ENCODE peak calls at places on chromosomes 2 and 18, in seven cellular contexts. P is left ventricle myocardium inferior, H is right lobe of liver, K is body of pancreas, V is H9, E is prostate gland, R is keratinocyte. C is an unnamed sample. For H3K9me3, the result is how much of the 10 kb centered on the place peaks cover.

GRCh38 chr2:205627085-205627484 is 55.2 kb upstream of the NRP2 start:
- DNase-seq in H (no peak), K (no peak), E (no peak), V (no peak), R (no peak), P (no peak), C (no peak)

GRCh38 chr2:96819101-96819875 is 3.2 kb downstream of the CNNM3 start:
- DNase-seq in V (peak), H (peak), P (peak), R (no peak), E (no peak), K (peak), C (peak)

GRCh38 chr2:239154971-239155805 is 245.6 kb downstream of the HDAC4 start:
- DNase-seq in K (no peak), H (peak), E (no peak), V (peak), P (peak), R (no peak), C (peak)

GRCh38 chr2:209986405-209986804 is 16.0 kb upstream of the RPE start:
- DNase-seq in P (no peak), K (no peak), R (no peak), V (no peak), H (no peak), E (no peak), C (no peak)

GRCh38 chr18:53764086-53764485 is 460.4 kb downstream of the MBD2 start:
- DNase-seq in V (no peak), H (no peak), K (no peak), P (no peak), R (no peak), E (no peak), C (no peak)

GRCh38 chr2:53131416-53131815 is 636.2 kb upstream of the CHAC2 start:
- DNase-seq in V (no peak), P (no peak), K (no peak), R (peak), E (no peak), H (no peak), C (no peak)

GRCh38 chr2:157427003-157427921 is 16.6 kb downstream of the CYTIP start:
- DNase-seq in E (no peak), P (no peak), K (no peak), H (no peak), V (no peak), R (no peak), C (no peak)

GRCh38 chr2:149657393-149657792 is 69.8 kb upstream of the MMADHC start:
- DNase-seq in H (no peak), P (no peak), R (no peak), K (no peak), V (no peak), E (no peak), C (no peak)

GRCh38 chr2:67871696-67872320 is 191.0 kb downstream of the C1D start:
- DNase-seq in K (no peak), V (no peak), P (no peak), H (no peak), E (no peak), R (no peak), C (no peak)

GRCh38 chr2:138846216-138846821 is 66.1 kb upstream of the NXPH2 start:
- DNase-seq in E (no peak), P (no peak), R (no peak), H (no peak), K (no peak), V (no peak), C (no peak)

GRCh38 chr2:210913461-210913860 is 357.1 kb downstream of the CPS1 start:
- DNase-seq in P (no peak), K (no peak), E (no peak), R (no peak), V (no peak), H (no peak), C (no peak)

GRCh38 chr2:152646775-152647174 is 70.5 kb downstream of the PRPF40A start:
- DNase-seq in R (peak), V (no peak), K (no peak), E (peak), P (no peak), H (no peak), C (no peak)

GRCh38 chr18:41906528-41907256 is 48.3 kb upstream of the PIK3C3 start:
- DNase-seq in E (no peak), K (no peak), R (peak), V (no peak), P (no peak), H (no peak), C (no peak)

GRCh38 chr18:37481491-37481890 is 84.1 kb downstream of the CELF4 start:
- DNase-seq in P (no peak), K (no peak), H (no peak), R (no peak), E (no peak), V (no peak), C (no peak)

GRCh38 chr2:145875011-145875410 is 1355.1 kb upstream of the ZEB2 start:
- DNase-seq in R (no peak), K (no peak), P (no peak), E (no peak), H (no peak), V (no peak), C (no peak)

GRCh38 chr2:100726866-100727265 is 93.1 kb upstream of the NPAS2 start:
- DNase-seq in K (no peak), P (no peak), E (no peak), H (no peak), V (no peak), R (no peak), C (no peak)
- TF ChIP-seq CTCF in K (no peak), P (no peak), E (no peak), H (no peak), V (no peak), R (no peak), C (no peak)

GRCh38 chr2:231277962-231278361 is 79.5 kb downstream of the ARMC9 start:
- DNase-seq in V (no peak), E (no peak), P (no peak), K (no peak), H (no peak), R (no peak), C (no peak)
- H3K9me3 ChIP-seq in V (under half), E (under half), P (under half), K (under half), H (under half), R (under half), C (under half)

GRCh38 chr2:38174646-38175096 is 98.7 kb upstream of the CYP1B1 start:
- DNase-seq in R (peak), E (peak), H (no peak), K (no peak), V (no peak), P (no peak), C (no peak)

GRCh38 chr2:38176619-38177021 is 100.7 kb upstream of the CYP1B1 start:
- DNase-seq in R (no peak), H (no peak), V (no peak), E (no peak), K (no peak), P (no peak), C (no peak)

GRCh38 chr2:38178556-38179419 is 102.8 kb upstream of the CYP1B1 start:
- DNase-seq in V (no peak), P (no peak), E (no peak), R (no peak), K (no peak), H (no peak), C (no peak)

GRCh38 chr2:38180754-38181153 is 104.8 kb upstream of the CYP1B1 start:
- DNase-seq in P (no peak), R (no peak), K (no peak), E (no peak), H (no peak), V (no peak), C (no peak)

GRCh38 chr2:38178142-38178541 is 102.2 kb upstream of the CYP1B1 start:
- DNase-seq in K (no peak), E (no peak), V (no peak), P (no peak), H (peak), R (no peak), C (peak)
- H3K27ac ChIP-seq in K (no peak), E (no peak), V (no peak), P (peak), H (peak), R (no peak), C (no peak)

GRCh38 chr2:28340312-28341202 is 52.1 kb upstream of the FOSL2 start:
- DNase-seq in H (no peak), E (no peak), R (no peak), V (no peak), P (no peak), K (no peak), C (no peak)
- TF ChIP-seq CTCF in H (no peak), E (no peak), R (peak), V (peak), P (no peak), K (no peak), C (no peak)